ENCODE peak calls at places on chromosomes 13 and 19, in ten cellular contexts. One of them, this sample, is unnamed.

GRCh38 chr13:43861863-43862262 is 17.7 kb downstream of the CCDC122 start:
- DNase-seq in nephron progenitor cell: no peak
- DNase-seq in erythroblast: no peak
- DNase-seq in T-helper 1 cell: no peak
- DNase-seq in CD4-positive, alpha-beta T cell: no peak
- DNase-seq in thoracic aorta: no peak
- DNase-seq in A549: no peak
- DNase-seq in GM03348: no peak
- DNase-seq in fibroblast of gingiva: no peak
- DNase-seq in NCI-H1092 treated with DMSO at 0.1 percent for 48 hours: no peak
- DNase-seq in this sample: no peak

GRCh38 chr19:52648336-52648990 is 10.3 kb upstream of the ZNF83 start:
- DNase-seq in fibroblast of gingiva: peak
- DNase-seq in erythroblast: no peak
- DNase-seq in CD4-positive, alpha-beta T cell: no peak
- DNase-seq in A549: no peak
- DNase-seq in NCI-H1092 treated with DMSO at 0.1 percent for 48 hours: no peak
- DNase-seq in GM03348: peak
- DNase-seq in T-helper 1 cell: no peak
- DNase-seq in thoracic aorta: no peak
- DNase-seq in nephron progenitor cell: no peak
- DNase-seq in this sample: no peak

GRCh38 chr19:42269518-42270345 is 680 bp downstream of the CIC start:
- DNase-seq in nephron progenitor cell: no peak
- DNase-seq in A549: no peak
- DNase-seq in CD4-positive, alpha-beta T cell: no peak
- DNase-seq in thoracic aorta: no peak
- DNase-seq in T-helper 1 cell: no peak
- DNase-seq in GM03348: no peak
- DNase-seq in NCI-H1092 treated with DMSO at 0.1 percent for 48 hours: no peak
- DNase-seq in erythroblast: peak
- DNase-seq in fibroblast of gingiva: no peak
- DNase-seq in this sample: peak

GRCh38 chr19:6017576-6017975 is 39.6 kb upstream of the RANBP3 start:
- DNase-seq in erythroblast: no peak
- DNase-seq in thoracic aorta: no peak
- DNase-seq in GM03348: no peak
- DNase-seq in NCI-H1092 treated with DMSO at 0.1 percent for 48 hours: no peak
- DNase-seq in A549: no peak
- DNase-seq in fibroblast of gingiva: no peak
- DNase-seq in CD4-positive, alpha-beta T cell: no peak
- DNase-seq in nephron progenitor cell: no peak
- DNase-seq in T-helper 1 cell: no peak
- DNase-seq in this sample: no peak

GRCh38 chr19:46887240-46887782 is 26.5 kb downstream of the ARHGAP35 start:
- DNase-seq in fibroblast of gingiva: no peak
- DNase-seq in erythroblast: no peak
- DNase-seq in thoracic aorta: no peak
- DNase-seq in NCI-H1092 treated with DMSO at 0.1 percent for 48 hours: no peak
- DNase-seq in GM03348: no peak
- DNase-seq in A549: no peak
- DNase-seq in T-helper 1 cell: no peak
- DNase-seq in CD4-positive, alpha-beta T cell: no peak
- DNase-seq in nephron progenitor cell: no peak
- DNase-seq in this sample: no peak

GRCh38 chr13:33644607-33645543 is 173.1 kb upstream of the RFC3 start:
- DNase-seq in erythroblast: no peak
- DNase-seq in fibroblast of gingiva: peak
- DNase-seq in GM03348: peak
- DNase-seq in A549: no peak
- DNase-seq in CD4-positive, alpha-beta T cell: no peak
- DNase-seq in T-helper 1 cell: no peak
- DNase-seq in NCI-H1092 treated with DMSO at 0.1 percent for 48 hours: no peak
- DNase-seq in thoracic aorta: no peak
- DNase-seq in nephron progenitor cell: no peak
- DNase-seq in this sample: no peak

GRCh38 chr13:51923983-51924539 is 62.3 kb downstream of the CCDC70 start:
- DNase-seq in A549: peak
- DNase-seq in NCI-H1092 treated with DMSO at 0.1 percent for 48 hours: no peak
- DNase-seq in fibroblast of gingiva: no peak
- DNase-seq in erythroblast: peak
- DNase-seq in GM03348: no peak
- DNase-seq in T-helper 1 cell: no peak
- DNase-seq in thoracic aorta: no peak
- DNase-seq in CD4-positive, alpha-beta T cell: no peak
- DNase-seq in nephron progenitor cell: no peak
- DNase-seq in this sample: peak

GRCh38 chr19:46975918-46976782 is 43.5 kb upstream of the NPAS1 start:
- DNase-seq in erythroblast: peak
- DNase-seq in T-helper 1 cell: no peak
- DNase-seq in CD4-positive, alpha-beta T cell: no peak
- DNase-seq in GM03348: peak
- DNase-seq in A549: peak
- DNase-seq in NCI-H1092 treated with DMSO at 0.1 percent for 48 hours: no peak
- DNase-seq in thoracic aorta: peak
- DNase-seq in fibroblast of gingiva: peak
- DNase-seq in nephron progenitor cell: peak
- DNase-seq in this sample: peak

GRCh38 chr13:111252449-111253124 is 67.9 kb upstream of the TEX29 start:
- DNase-seq in NCI-H1092 treated with DMSO at 0.1 percent for 48 hours: no peak
- DNase-seq in A549: no peak
- DNase-seq in CD4-positive, alpha-beta T cell: no peak
- DNase-seq in fibroblast of gingiva: peak
- DNase-seq in erythroblast: no peak
- DNase-seq in thoracic aorta: no peak
- DNase-seq in GM03348: peak
- DNase-seq in T-helper 1 cell: no peak
- DNase-seq in nephron progenitor cell: no peak
- DNase-seq in this sample: no peak

GRCh38 chr19:44072543-44073401 is 813 bp downstream of the ZNF284 start:
- DNase-seq in CD4-positive, alpha-beta T cell: no peak
- DNase-seq in nephron progenitor cell: no peak
- DNase-seq in NCI-H1092 treated with DMSO at 0.1 percent for 48 hours: no peak
- DNase-seq in GM03348: peak
- DNase-seq in erythroblast: peak
- DNase-seq in T-helper 1 cell: no peak
- DNase-seq in A549: no peak
- DNase-seq in thoracic aorta: no peak
- DNase-seq in fibroblast of gingiva: no peak
- DNase-seq in this sample: peak

GRCh38 chr13:113433391-113433916 is 19.8 kb downstream of the ADPRHL1 start:
- DNase-seq in NCI-H1092 treated with DMSO at 0.1 percent for 48 hours: no peak
- DNase-seq in fibroblast of gingiva: no peak
- DNase-seq in GM03348: no peak
- DNase-seq in erythroblast: no peak
- DNase-seq in thoracic aorta: no peak
- DNase-seq in CD4-positive, alpha-beta T cell: no peak
- DNase-seq in nephron progenitor cell: no peak
- DNase-seq in T-helper 1 cell: no peak
- DNase-seq in A549: no peak
- DNase-seq in this sample: no peak

GRCh38 chr13:105817011-105817410 is 718.5 kb downstream of the EFNB2 start:
- DNase-seq in erythroblast: no peak
- DNase-seq in thoracic aorta: no peak
- DNase-seq in CD4-positive, alpha-beta T cell: no peak
- DNase-seq in NCI-H1092 treated with DMSO at 0.1 percent for 48 hours: no peak
- DNase-seq in GM03348: no peak
- DNase-seq in fibroblast of gingiva: no peak
- DNase-seq in nephron progenitor cell: no peak
- DNase-seq in T-helper 1 cell: no peak
- DNase-seq in A549: no peak
- DNase-seq in this sample: peak

GRCh38 chr13:110156186-110157065 is 150.5 kb downstream of the COL4A1 start:
- DNase-seq in thoracic aorta: no peak
- DNase-seq in fibroblast of gingiva: no peak
- DNase-seq in nephron progenitor cell: no peak
- DNase-seq in erythroblast: no peak
- DNase-seq in A549: no peak
- DNase-seq in T-helper 1 cell: no peak
- DNase-seq in GM03348: no peak
- DNase-seq in CD4-positive, alpha-beta T cell: no peak
- DNase-seq in NCI-H1092 treated with DMSO at 0.1 percent for 48 hours: no peak
- DNase-seq in this sample: no peak

GRCh38 chr19:7292950-7293794 is 1.0 kb downstream of the INSR start:
- DNase-seq in CD4-positive, alpha-beta T cell: no peak
- DNase-seq in fibroblast of gingiva: no peak
- DNase-seq in NCI-H1092 treated with DMSO at 0.1 percent for 48 hours: no peak
- DNase-seq in A549: no peak
- DNase-seq in erythroblast: peak
- DNase-seq in T-helper 1 cell: no peak
- DNase-seq in thoracic aorta: no peak
- DNase-seq in GM03348: peak
- DNase-seq in nephron progenitor cell: peak
- DNase-seq in this sample: no peak

GRCh38 chr19:37977992-37978391 is 71.0 kb downstream of the SIPA1L3 start:
- DNase-seq in T-helper 1 cell: no peak
- DNase-seq in erythroblast: no peak
- DNase-seq in nephron progenitor cell: no peak
- DNase-seq in NCI-H1092 treated with DMSO at 0.1 percent for 48 hours: no peak
- DNase-seq in GM03348: peak
- DNase-seq in fibroblast of gingiva: peak
- DNase-seq in thoracic aorta: no peak
- DNase-seq in A549: no peak
- DNase-seq in CD4-positive, alpha-beta T cell: no peak
- DNase-seq in this sample: no peak

GRCh38 chr19:34282611-34283519 is 28.5 kb downstream of the GARRE1 start:
- DNase-seq in CD4-positive, alpha-beta T cell: no peak
- DNase-seq in erythroblast: no peak
- DNase-seq in GM03348: no peak
- DNase-seq in fibroblast of gingiva: no peak
- DNase-seq in NCI-H1092 treated with DMSO at 0.1 percent for 48 hours: no peak
- DNase-seq in A549: no peak
- DNase-seq in nephron progenitor cell: no peak
- DNase-seq in T-helper 1 cell: no peak
- DNase-seq in thoracic aorta: no peak
- DNase-seq in this sample: no peak

GRCh38 chr13:98804336-98804855 is 51.9 kb upstream of the SLC15A1 start:
- DNase-seq in CD4-positive, alpha-beta T cell: no peak
- DNase-seq in fibroblast of gingiva: no peak
- DNase-seq in erythroblast: no peak
- DNase-seq in thoracic aorta: no peak
- DNase-seq in GM03348: no peak
- DNase-seq in T-helper 1 cell: no peak
- DNase-seq in nephron progenitor cell: no peak
- DNase-seq in NCI-H1092 treated with DMSO at 0.1 percent for 48 hours: no peak
- DNase-seq in A549: no peak
- DNase-seq in this sample: no peak

GRCh38 chr13:44181938-44182337 is 191.7 kb upstream of the SERP2 start:
- DNase-seq in erythroblast: no peak
- DNase-seq in CD4-positive, alpha-beta T cell: no peak
- DNase-seq in GM03348: no peak
- DNase-seq in nephron progenitor cell: no peak
- DNase-seq in NCI-H1092 treated with DMSO at 0.1 percent for 48 hours: no peak
- DNase-seq in A549: no peak
- DNase-seq in thoracic aorta: no peak
- DNase-seq in fibroblast of gingiva: no peak
- DNase-seq in T-helper 1 cell: no peak
- DNase-seq in this sample: no peak

GRCh38 chr19:3450796-3451411 is 29.4 kb downstream of the SMIM24 start:
- DNase-seq in A549: peak
- DNase-seq in erythroblast: peak
- DNase-seq in nephron progenitor cell: no peak
- DNase-seq in fibroblast of gingiva: peak
- DNase-seq in T-helper 1 cell: no peak
- DNase-seq in thoracic aorta: peak
- DNase-seq in NCI-H1092 treated with DMSO at 0.1 percent for 48 hours: no peak
- DNase-seq in GM03348: peak
- DNase-seq in CD4-positive, alpha-beta T cell: no peak
- DNase-seq in this sample: no peak